ENCODE peak calls at places on chromosome 7, in ten cellular contexts. J is ACHN; O is SJSA1; I is effector CD4-positive, alpha-beta T cell; Z is glutamatergic neuron; T is psoas muscle; F is activated T-cell treated with anti-CD3 and anti-CD28 coated beads, Interleukin-2, amount 50 U/mL, for 72 hours; G is GM23248; E is NCI-H2171 treated with DMSO at 0.1 percent for 48 hours; M is frontal cortex. C is an unnamed sample.

GRCh38 chr7:54542920-54543539 is 855 bp downstream of the VSTM2A start:
- DNase-seq in J (peak), O (no peak), I (no peak), Z (no peak), T (no peak), F (no peak), G (peak), E (no peak), M (peak), C (peak)

GRCh38 chr7:16684935-16685334 is 39.0 kb downstream of the BZW2 start:
- DNase-seq in J (no peak), O (no peak), I (no peak), Z (no peak), T (no peak), F (no peak), G (no peak), E (no peak), M (no peak), C (no peak)

GRCh38 chr7:33129806-33130153 is 416 bp downstream of the BBS9 start:
- DNase-seq in J (no peak), O (no peak), I (no peak), Z (no peak), T (no peak), F (no peak), G (peak), E (peak), M (no peak), C (no peak)

GRCh38 chr7:994592-995308 is 11.8 kb downstream of the CYP2W1 start:
- DNase-seq in J (no peak), O (no peak), I (no peak), Z (peak), T (no peak), F (no peak), G (no peak), E (no peak), M (no peak), C (no peak)

GRCh38 chr7:39336457-39336856 is 229.7 kb upstream of the YAE1 start:
- DNase-seq in J (no peak), O (no peak), I (no peak), Z (no peak), T (no peak), F (no peak), G (peak), E (no peak), M (no peak), C (peak)

GRCh38 chr7:157276731-157277562 is 59.9 kb upstream of the DNAJB6 start:
- DNase-seq in J (peak), O (no peak), I (no peak), Z (no peak), T (no peak), F (no peak), G (peak), E (peak), M (peak), C (peak)

GRCh38 chr7:123283373-123283772 is 83.6 kb upstream of the SLC13A1 start:
- DNase-seq in J (no peak), O (no peak), I (no peak), Z (no peak), T (no peak), F (no peak), G (no peak), E (no peak), M (no peak), C (no peak)

GRCh38 chr7:108603922-108604684 is 34.4 kb downstream of the DNAJB9 start:
- DNase-seq in J (no peak), O (no peak), I (no peak), Z (no peak), T (no peak), F (no peak), G (no peak), E (peak), M (no peak), C (peak)

GRCh38 chr7:71484381-71484780 is 352.4 kb downstream of the GALNT17 start:
- DNase-seq in J (no peak), O (no peak), I (no peak), Z (no peak), T (no peak), F (no peak), G (peak), E (no peak), M (no peak), C (no peak)

GRCh38 chr7:158765020-158765419 is 60.4 kb upstream of the NCAPG2 start:
- DNase-seq in J (no peak), O (no peak), I (no peak), Z (no peak), T (no peak), F (no peak), G (no peak), E (no peak), M (no peak), C (no peak)

GRCh38 chr7:91826377-91826776 is 54.1 kb downstream of the MTERF1 start:
- DNase-seq in J (no peak), O (no peak), I (no peak), Z (no peak), T (no peak), F (no peak), G (peak), E (no peak), M (no peak), C (peak)

GRCh38 chr7:47941136-47941844 is 7.0 kb downstream of the PKD1L1 start:
- DNase-seq in J (peak), O (peak), I (no peak), Z (no peak), T (peak), F (no peak), G (peak), E (no peak), M (no peak), C (peak)

GRCh38 chr7:149872419-149873073 is 1.2 kb upstream of the ATP6V0E2 start:
- DNase-seq in J (peak), O (peak), I (no peak), Z (peak), T (peak), F (no peak), G (peak), E (peak), M (peak), C (peak)

GRCh38 chr7:35036361-35037171 is 719 bp downstream of the DPY19L1 start:
- DNase-seq in J (peak), O (peak), I (peak), Z (peak), T (peak), F (peak), G (peak), E (peak), M (peak), C (peak)

GRCh38 chr7:150940446-150941102 is 37.5 kb downstream of the KCNH2 start:
- DNase-seq in J (no peak), O (no peak), I (no peak), Z (no peak), T (no peak), F (no peak), G (no peak), E (peak), M (no peak), C (peak)

GRCh38 chr7:50682079-50682478 is 100.6 kb downstream of the GRB10 start:
- DNase-seq in J (no peak), O (no peak), I (no peak), Z (no peak), T (no peak), F (no peak), G (no peak), E (no peak), M (no peak), C (no peak)

GRCh38 chr7:124840435-124840834 is 74.8 kb upstream of the GPR37 start:
- DNase-seq in J (peak), O (no peak), I (no peak), Z (no peak), T (no peak), F (no peak), G (no peak), E (peak), M (no peak), C (peak)

GRCh38 chr7:8509601-8510000 is 76.2 kb downstream of the NXPH1 start:
- DNase-seq in J (no peak), O (no peak), I (no peak), Z (no peak), T (no peak), F (no peak), G (no peak), E (no peak), M (no peak), C (no peak)

GRCh38 chr7:98334077-98334476 is 52.6 kb downstream of the BRI3 start:
- DNase-seq in J (peak), O (no peak), I (no peak), Z (no peak), T (no peak), F (no peak), G (peak), E (no peak), M (no peak), C (no peak)

GRCh38 chr7:158413962-158414961 is 173.4 kb downstream of the PTPRN2 start:
- DNase-seq in J (no peak), O (peak), I (no peak), Z (no peak), T (no peak), F (no peak), G (peak), E (peak), M (peak), C (peak)

GRCh38 chr7:149144996-149145850 is 2.0 kb upstream of the ZNF398 start:
- DNase-seq in J (no peak), O (no peak), I (no peak), Z (no peak), T (no peak), F (no peak), G (peak), E (no peak), M (no peak), C (peak)

GRCh38 chr7:155953781-155954549 is 141.7 kb upstream of the SHH start:
- DNase-seq in J (no peak), O (no peak), I (no peak), Z (no peak), T (no peak), F (no peak), G (no peak), E (no peak), M (no peak), C (no peak)

GRCh38 chr7:142871260-142872105 is 14.1 kb downstream of the TRPV6 start:
- DNase-seq in J (no peak), O (peak), I (no peak), Z (no peak), T (no peak), F (no peak), G (no peak), E (no peak), M (no peak), C (no peak)